ENCODE peak calls at places on chromosomes 6 and 20, in seven cellular contexts. W, E, N, D, O, Y and M are unnamed samples.

GRCh38 chr6:118283759-118284158 is 264.3 kb upstream of the PLN start:
- DNase-seq in W (peak; percentile 68), Y (peak; percentile 18), O (peak; percentile 2), D (no peak), N (peak; percentile 34), E (peak; percentile 30), M (peak; percentile 26)

GRCh38 chr6:135901776-135902524 is 50.4 kb downstream of the PDE7B start:
- DNase-seq in W (peak; percentile 91), E (no peak), D (no peak), N (no peak), O (no peak), Y (no peak), M (no peak)

GRCh38 chr6:167093922-167094432 is 28.9 kb upstream of the CCR6 start:
- DNase-seq in N (no peak), W (no peak), D (no peak), O (no peak), E (peak; percentile 85), Y (peak; percentile 80), M (no peak)

GRCh38 chr6:109370336-109370735 is 11.9 kb downstream of the CD164 start:
- DNase-seq in D (no peak), N (no peak), O (no peak), E (no peak), Y (no peak), W (no peak), M (no peak)

GRCh38 chr20:21184810-21185209 is 58.9 kb downstream of the KIZ start:
- DNase-seq in N (no peak), D (no peak), Y (no peak), E (no peak), O (no peak), W (no peak), M (no peak)

GRCh38 chr20:46875059-46875458 is 19.6 kb upstream of the EYA2 start:
- DNase-seq in W (no peak), E (no peak), Y (no peak), N (no peak), O (no peak), D (no peak), M (no peak)

GRCh38 chr6:164097557-164098398 is 683.3 kb downstream of the QKI start:
- DNase-seq in Y (no peak), D (no peak), W (peak; percentile 78), O (no peak), E (no peak), N (no peak), M (no peak)

GRCh38 chr6:3348821-3349220 is 90.1 kb downstream of the PSMG4 start:
- DNase-seq in E (no peak), W (no peak), N (no peak), Y (no peak), O (no peak), D (no peak), M (no peak)

GRCh38 chr6:21886601-21887091 is 293.1 kb downstream of the SOX4 start:
- DNase-seq in D (no peak), O (no peak), N (no peak), E (no peak), W (peak; percentile 68), Y (no peak), M (no peak)

GRCh38 chr6:89525786-89526562 is 93.0 kb downstream of the ANKRD6 start:
- DNase-seq in E (no peak), Y (no peak), O (no peak), D (no peak), N (no peak), W (no peak), M (no peak)

GRCh38 chr6:17705778-17706579 is 746 bp downstream of the NUP153 start:
- DNase-seq in N (peak; percentile 33), Y (peak; percentile 87), W (peak; percentile 59), O (peak; percentile 61), E (peak; percentile 87), D (peak; percentile 78), M (peak; percentile 68)

GRCh38 chr20:46400828-46401477 is 5.5 kb downstream of the ELMO2 start:
- DNase-seq in O (no peak), W (peak; percentile 12), N (no peak), E (no peak), Y (no peak), D (no peak), M (no peak)

GRCh38 chr20:60952861-60953260 is 299.2 kb upstream of the CDH4 start:
- DNase-seq in N (no peak), D (no peak), W (no peak), E (no peak), O (no peak), Y (no peak), M (no peak)

GRCh38 chr6:117849087-117849486 is 58.0 kb upstream of the SLC35F1 start:
- DNase-seq in D (no peak), W (no peak), Y (no peak), E (no peak), N (no peak), O (no peak), M (no peak)

GRCh38 chr6:149750136-149750609 is 632 bp downstream of the PCMT1 start:
- DNase-seq in E (peak; percentile 63), D (peak; percentile 68), Y (peak; percentile 69), W (peak; percentile 52), N (peak; percentile 24), O (peak; percentile 56), M (peak; percentile 70)

GRCh38 chr6:389622-390021 is 1.9 kb upstream of the IRF4 start:
- DNase-seq in O (no peak), E (peak; percentile 82), W (no peak), N (no peak), D (no peak), Y (peak; percentile 82), M (no peak)

GRCh38 chr6:157753291-157753690 is 69.8 kb upstream of the SNX9 start:
- DNase-seq in D (no peak), E (no peak), Y (no peak), N (no peak), W (no peak), O (no peak), M (no peak)

GRCh38 chr20:3749689-3750639 is 17.5 kb downstream of the HSPA12B start:
- DNase-seq in Y (peak; percentile 77), W (no peak), E (peak; percentile 83), N (no peak), O (peak; percentile 54), D (peak; percentile 63), M (peak; percentile 84)

GRCh38 chr6:52089758-52090348 is 2.4 kb upstream of the PKHD1 start:
- DNase-seq in E (no peak), N (no peak), D (no peak), W (no peak), O (no peak), Y (no peak), M (no peak)

GRCh38 chr6:27280064-27280539 is 32.0 kb downstream of the POM121L2 start:
- DNase-seq in E (peak; percentile 28), Y (peak; percentile 45), D (no peak), O (peak; percentile 70), N (no peak), W (peak; percentile 56), M (peak; percentile 69)

GRCh38 chr6:70847091-70847490 is 109.8 kb downstream of the B3GAT2 start:
- DNase-seq in Y (no peak), D (no peak), E (no peak), W (no peak), O (no peak), N (no peak), M (no peak)

GRCh38 chr20:11090751-11091150 is 417.0 kb upstream of the JAG1 start:
- DNase-seq in D (no peak), E (no peak), Y (no peak), N (no peak), O (no peak), W (no peak), M (no peak)

GRCh38 chr20:13034115-13034514 is 25.3 kb downstream of the SPTLC3 start:
- DNase-seq in W (no peak), D (no peak), O (no peak), Y (no peak), E (no peak), N (no peak), M (no peak)

DNA sequence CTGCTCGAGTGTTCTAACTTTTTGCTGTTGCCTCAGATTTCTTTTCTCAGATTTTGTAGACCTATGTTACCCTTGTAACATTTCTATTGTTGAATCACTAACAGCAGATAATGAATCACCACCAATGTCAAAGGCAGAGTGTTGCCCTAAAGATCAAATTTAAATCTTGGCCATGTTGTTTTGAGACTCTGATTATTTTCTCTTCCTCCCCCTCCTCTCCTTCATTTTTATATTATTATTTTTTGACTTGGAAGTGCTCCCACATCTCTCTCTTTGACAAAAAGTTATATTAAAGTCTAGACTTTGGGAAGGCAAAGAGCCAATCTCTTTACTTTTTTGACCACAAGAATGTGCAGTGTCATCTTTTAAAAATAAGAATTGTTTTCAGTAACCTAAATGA is 422.7 kb downstream of the NKAIN2 start:
- DNase-seq in N (no peak), W (peak; percentile 88), O (no peak), D (no peak), Y (no peak), E (no peak), M (no peak)
- TF ChIP-seq CTCF in N (no peak), W (no peak), O (no peak), D (no peak), Y (no peak), E (no peak), M (no peak)

GRCh38 chr20:62892348-62893304 is 31.0 kb upstream of the TCFL5 start:
- DNase-seq in W (no peak), D (peak; percentile 13), E (no peak), Y (no peak), N (no peak), O (no peak), M (no peak)
- TF ChIP-seq CTCF in W (no peak), D (no peak), E (no peak), Y (no peak), N (no peak), O (no peak), M (no peak)

GRCh38 chr6:166021429-166021828 is 146.2 kb downstream of the TBXT start:
- DNase-seq in W (no peak), Y (no peak), N (no peak), O (no peak), D (no peak), E (no peak), M (no peak)

GRCh38 chr6:166017032-166017635 is 150.5 kb downstream of the TBXT start:
- DNase-seq in O (no peak), N (no peak), D (no peak), E (no peak), Y (no peak), W (no peak), M (no peak)

GRCh38 chr6:166024252-166024651 is 143.4 kb downstream of the TBXT start:
- DNase-seq in N (no peak), D (no peak), O (no peak), W (no peak), E (no peak), Y (no peak), M (no peak)

GRCh38 chr6:166023273-166023989 is 144.2 kb downstream of the TBXT start:
- DNase-seq in O (no peak), D (no peak), Y (no peak), W (no peak), E (no peak), N (no peak), M (no peak)

DNA sequence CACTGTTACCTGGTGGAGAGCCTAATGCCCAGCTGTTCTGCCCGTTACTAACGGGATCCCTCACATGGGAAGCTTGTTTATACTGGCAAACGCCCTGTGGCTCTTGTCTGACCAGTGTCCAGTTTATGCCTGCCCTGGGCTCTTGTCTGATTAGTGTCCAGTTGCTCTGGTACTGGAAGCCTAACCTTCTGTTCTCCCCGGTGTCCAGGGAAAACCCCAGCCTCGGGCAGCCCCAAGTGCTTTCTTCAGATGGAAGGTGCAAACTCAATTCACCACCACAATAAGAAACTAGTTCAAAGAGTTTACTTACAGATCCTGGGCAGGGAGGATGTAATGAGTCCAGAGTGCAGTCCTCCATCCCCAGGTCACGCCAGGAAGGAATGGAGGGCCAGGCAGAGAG is 148.4 kb downstream of the TBXT start:
- DNase-seq in O (no peak), Y (no peak), E (no peak), W (no peak), D (no peak), N (no peak), M (no peak)
- TF ChIP-seq CTCF in O (no peak), Y (no peak), E (no peak), W (no peak), D (no peak), N (no peak), M (no peak)

GRCh38 chr6:35757461-35758123 is 18.8 kb upstream of the CLPSL2 start:
- DNase-seq in N (no peak), Y (no peak), W (peak; percentile 37), E (peak; percentile 63), O (no peak), D (no peak), M (peak; percentile 25)
- TF ChIP-seq CTCF in N (no peak), Y (peak; percentile 39), W (peak; percentile 56), E (peak; percentile 50), O (peak; percentile 48), D (no peak), M (peak; percentile 32)